ENCODE peak calls at places on chromosomes 13 and 19, in ten cellular contexts. L, T, Y, M, J, A, E, W, V and X are unnamed samples.

GRCh38 chr13:46994492-46994891 is 97.6 kb upstream of the HTR2A start:
- DNase-seq in W (no peak), V (no peak), Y (no peak), J (no peak), M (no peak), T (no peak), A (no peak), E (no peak), L (no peak), X (no peak)

GRCh38 chr13:36420437-36420891 is 11.8 kb upstream of the CCNA1 start:
- DNase-seq in M (peak), W (peak), Y (peak), T (peak), E (peak), A (peak), L (peak), V (peak), J (peak), X (peak)

GRCh38 chr13:110216006-110216402 is 91.0 kb downstream of the COL4A1 start:
- DNase-seq in T (no peak), A (no peak), E (no peak), L (no peak), W (no peak), M (no peak), V (no peak), J (no peak), Y (no peak), X (no peak)

GRCh38 chr19:29662604-29663404 is 2.5 kb upstream of the PLEKHF1 start:
- DNase-seq in V (peak), J (no peak), Y (peak), A (peak), E (peak), L (no peak), W (peak), T (peak), M (no peak), X (no peak)

GRCh38 chr19:17078920-17079709 is 3.5 kb downstream of the MYO9B start:
- DNase-seq in L (no peak), Y (peak), E (no peak), V (peak), T (peak), A (no peak), W (no peak), M (no peak), J (no peak), X (no peak)

GRCh38 chr13:82176761-82177160 is 1705.5 kb downstream of the SLITRK1 start:
- DNase-seq in A (no peak), V (no peak), Y (no peak), T (no peak), W (no peak), J (no peak), M (no peak), E (no peak), L (no peak), X (no peak)

GRCh38 chr19:51339687-51340656 is 2.0 kb downstream of the VSIG10L start:
- DNase-seq in E (peak), A (peak), V (peak), Y (peak), W (peak), M (peak), J (no peak), T (peak), L (peak), X (peak)

GRCh38 chr19:49987159-49987698 is 26.3 kb upstream of the SIGLEC11 start:
- DNase-seq in T (peak), V (peak), E (peak), L (peak), M (peak), W (peak), J (no peak), Y (peak), A (peak), X (peak)